ENCODE peak calls at places on chromosomes 16 and 17, in seven cellular contexts. W is stimulated activated CD4-positive, alpha-beta T cell treated with anti-CD3 and anti-CD28 coated beads, Interleukin-15, amount 100 ng/mL, for 24 hours; B is mucosa of gallbladder; G is hepatic stellate cell; Y is endodermal cell; V is stimulated activated CD8-positive, alpha-beta memory T cell treated with anti-CD3 and anti-CD28 coated beads, Interleukin-7, amount 100 ng/mL, for 1 hour; D is COLO829. L is an unnamed sample.

GRCh38 chr16:89047331-89048086 is 46.1 kb upstream of the ACSF3 start:
- DNase-seq in W (no peak), B (no peak), G (no peak), Y (no peak), V (no peak), D (no peak), L (no peak)

GRCh38 chr16:27287051-27287811 is 18.7 kb upstream of the NSMCE1 start:
- DNase-seq in W (no peak), B (no peak), G (no peak), Y (no peak), V (no peak), D (no peak), L (no peak)

GRCh38 chr17:39845052-39845976 is 18.8 kb downstream of the IKZF3 start:
- DNase-seq in W (no peak), B (no peak), G (no peak), Y (no peak), V (no peak), D (no peak), L (peak)

GRCh38 chr17:51907041-51907440 is 251.5 kb downstream of the CA10 start:
- DNase-seq in W (no peak), B (no peak), G (no peak), Y (no peak), V (no peak), D (no peak), L (peak)

GRCh38 chr16:75377971-75378386 is 55.3 kb downstream of the CFDP1 start:
- DNase-seq in W (no peak), B (no peak), G (peak), Y (peak), V (no peak), D (peak), L (no peak)

GRCh38 chr17:8837438-8838075 is 29.9 kb downstream of the PIK3R6 start:
- DNase-seq in W (no peak), B (no peak), G (no peak), Y (peak), V (no peak), D (no peak), L (no peak)

GRCh38 chr16:87457724-87458423 is 35.0 kb downstream of the ZCCHC14 start:
- DNase-seq in W (peak), B (no peak), G (peak), Y (peak), V (no peak), D (peak), L (no peak)

GRCh38 chr17:77889135-77889505 is 69.4 kb upstream of the TNRC6C start:
- DNase-seq in W (no peak), B (no peak), G (no peak), Y (no peak), V (no peak), D (no peak), L (no peak)

GRCh38 chr17:7323731-7324437 is 5.3 kb downstream of the NEURL4 start:
- DNase-seq in W (peak), B (no peak), G (peak), Y (peak), V (no peak), D (peak), L (no peak)

GRCh38 chr16:89017956-89018604 is 41.1 kb upstream of the CBFA2T3 start:
- DNase-seq in W (no peak), B (no peak), G (no peak), Y (peak), V (no peak), D (no peak), L (no peak)

GRCh38 chr17:37614391-37614790 is 5.2 kb upstream of the SYNRG start:
- DNase-seq in W (no peak), B (no peak), G (peak), Y (no peak), V (no peak), D (no peak), L (no peak)

GRCh38 chr17:57114085-57114673 is 29.1 kb downstream of the AKAP1 start:
- DNase-seq in W (peak), B (no peak), G (peak), Y (peak), V (peak), D (peak), L (peak)

GRCh38 chr17:77542551-77543490 is 402.1 kb downstream of the SEC14L1 start:
- DNase-seq in W (peak), B (peak), G (peak), Y (peak), V (peak), D (peak), L (peak)

GRCh38 chr16:87826798-87827587 is 42.3 kb downstream of the SLC7A5 start:
- DNase-seq in W (peak), B (no peak), G (no peak), Y (no peak), V (no peak), D (no peak), L (no peak)

GRCh38 chr16:57999366-57999970 is 1.0 kb downstream of the ZNF319 start:
- DNase-seq in W (peak), B (no peak), G (peak), Y (peak), V (no peak), D (no peak), L (no peak)

GRCh38 chr16:66443269-66443652 is 16.2 kb downstream of the BEAN1 start:
- DNase-seq in W (no peak), B (no peak), G (no peak), Y (peak), V (no peak), D (no peak), L (no peak)

GRCh38 chr16:11392041-11392581 is 46.9 kb downstream of the RMI2 start:
- DNase-seq in W (no peak), B (no peak), G (no peak), Y (peak), V (no peak), D (no peak), L (no peak)

GRCh38 chr16:6335072-6335471 is 997.6 kb upstream of the RBFOX1 start:
- DNase-seq in W (peak), B (no peak), G (no peak), Y (peak), V (no peak), D (peak), L (no peak)

GRCh38 chr17:34902761-34903325 is 58.4 kb downstream of the CCT6B start:
- DNase-seq in W (no peak), B (no peak), G (no peak), Y (no peak), V (no peak), D (no peak), L (no peak)

L was measured in NCI-H2029.